ENCODE peak calls at places on chromosomes 11 and 22, in six cellular contexts. J is SW 1271, I is amygdala, G is D341Med, T is fibroblast of lung, R is suprapubic skin. E is an unnamed sample.

GRCh38 chr11:27440090-27440489 is 32.5 kb downstream of the LGR4 start:
- DNase-seq in J (no peak), I (no peak), G (no peak), T (no peak), R (no peak), E (no peak)

GRCh38 chr22:34992672-34993071 is 73.3 kb upstream of the ISX start:
- DNase-seq in J (peak; percentile 13), I (no peak), G (no peak), T (no peak), R (no peak), E (no peak)

GRCh38 chr11:7321708-7322448 is 70.2 kb downstream of the SYT9 start:
- DNase-seq in J (no peak), I (no peak), G (no peak), T (no peak), R (no peak), E (no peak)

GRCh38 chr11:104198576-104198975 is 34.6 kb upstream of the PDGFD start:
- DNase-seq in J (no peak), I (no peak), G (no peak), T (peak; percentile 67), R (no peak), E (no peak)

GRCh38 chr11:60170566-60170965 is 12.3 kb downstream of the MS4A6A start:
- DNase-seq in J (no peak), I (no peak), G (no peak), T (no peak), R (no peak), E (no peak)

GRCh38 chr11:61361686-61362541 is at the start of the genes CYB561A3 and TMEM138:
- DNase-seq in J (peak; percentile 92), I (peak; percentile 96), G (peak; percentile 94), T (peak; percentile 93), R (peak; percentile 94), E (peak; percentile 98)

GRCh38 chr11:119664701-119665420 is 64.1 kb downstream of the NECTIN1 start:
- DNase-seq in J (no peak), I (no peak), G (no peak), T (no peak), R (no peak), E (no peak)

GRCh38 chr11:42524534-42525227 is 787.1 kb upstream of the API5 start:
- DNase-seq in J (no peak), I (peak; percentile 29), G (peak; percentile 56), T (peak; percentile 12), R (peak; percentile 56), E (peak; percentile 37)

GRCh38 chr11:47060807-47061206 is 115.9 kb downstream of the ARFGAP2 start:
- DNase-seq in J (no peak), I (no peak), G (no peak), T (no peak), R (no peak), E (no peak)

GRCh38 chr22:26952654-26953379 is 295.4 kb downstream of the MIAT start:
- DNase-seq in J (no peak), I (no peak), G (no peak), T (no peak), R (no peak), E (peak; percentile 66)

GRCh38 chr22:50342651-50343540 is at the start of gene PPP6R2:
- DNase-seq in J (no peak), I (peak; percentile 67), G (peak; percentile 98), T (peak; percentile 51), R (peak; percentile 82), E (peak; percentile 97)

GRCh38 chr11:64887757-64888405 is 9.5 kb upstream of the EHD1 start:
- DNase-seq in J (no peak), I (peak; percentile 48), G (peak; percentile 95), T (peak; percentile 55), R (peak; percentile 88), E (peak; percentile 98)

GRCh38 chr11:18332302-18332701 is 9.9 kb downstream of the GTF2H1 start:
- DNase-seq in J (no peak), I (no peak), G (no peak), T (no peak), R (no peak), E (peak; percentile 43)

GRCh38 chr11:92591551-92591950 is 366.9 kb downstream of the FAT3 start:
- DNase-seq in J (no peak), I (no peak), G (no peak), T (no peak), R (no peak), E (no peak)

GRCh38 chr11:128884703-128885338 is 6.3 kb upstream of the KCNJ5 start:
- DNase-seq in J (no peak), I (no peak), G (peak; percentile 52), T (peak; percentile 76), R (no peak), E (peak; percentile 72)

GRCh38 chr22:25167082-25167481 is 32.6 kb upstream of the CRYBB3 start:
- DNase-seq in J (no peak), I (no peak), G (no peak), T (no peak), R (no peak), E (no peak)

GRCh38 chr11:92272651-92273050 is 48.0 kb downstream of the FAT3 start:
- DNase-seq in J (no peak), I (no peak), G (no peak), T (no peak), R (no peak), E (no peak)

GRCh38 chr22:44293034-44293433 is 19.7 kb downstream of the SHISAL1 start:
- DNase-seq in J (no peak), I (no peak), G (no peak), T (no peak), R (no peak), E (no peak)

GRCh38 chr11:103730151-103730940 is 306.1 kb upstream of the DDI1 start:
- DNase-seq in J (no peak), I (no peak), G (no peak), T (peak; percentile 63), R (no peak), E (no peak)